ENCODE peak calls at places on chromosomes 13 and 19, in nine cellular contexts. Z is aorta; W is adrenal gland; N is stimulated activated CD4-positive, alpha-beta T cell treated with anti-CD3 and anti-CD28 coated beads, Interleukin-2, amount 100 ng/mL, for 24 hours; K is Daoy; S is EL; M is uterus; O is HAP-1; F is fibroblast of the conjunctiva. V is an unnamed sample.

GRCh38 chr13:44431150-44431549 is 57.5 kb downstream of the SERP2 start:
- DNase-seq in F (no peak), Z (no peak), M (no peak), K (no peak), S (no peak), N (no peak), W (no peak), O (no peak), V (no peak)

GRCh38 chr13:26882731-26883130 is 122.1 kb upstream of the GPR12 start:
- DNase-seq in F (no peak), Z (no peak), N (no peak), M (no peak), O (no peak), S (no peak), W (no peak), K (no peak), V (no peak)

GRCh38 chr19:10362259-10362658 is 18.1 kb downstream of the TYK2 start:
- DNase-seq in W (no peak), S (no peak), K (no peak), Z (no peak), N (no peak), M (no peak), F (no peak), O (no peak), V (no peak)

GRCh38 chr13:112999414-113000177 is 30.6 kb downstream of the MCF2L start:
- DNase-seq in N (no peak), M (no peak), Z (no peak), K (no peak), O (no peak), F (no peak), S (no peak), W (no peak), V (no peak)

GRCh38 chr13:25192052-25192451 is 20.0 kb upstream of the AMER2 start:
- DNase-seq in S (no peak), W (no peak), F (no peak), O (no peak), Z (no peak), K (no peak), M (no peak), N (no peak), V (no peak)

GRCh38 chr13:74528751-74529513 is 394.7 kb upstream of the KLF12 start:
- DNase-seq in M (no peak), F (no peak), N (no peak), S (peak; percentile 15), Z (no peak), K (no peak), O (peak; percentile 14), W (no peak), V (no peak)

GRCh38 chr13:70297219-70297618 is 189.0 kb upstream of the KLHL1 start:
- DNase-seq in W (no peak), O (no peak), K (no peak), F (no peak), M (no peak), Z (no peak), S (no peak), N (no peak), V (no peak)

GRCh38 chr13:52455677-52456041 is 381 bp downstream of the CKAP2 start:
- DNase-seq in O (peak; percentile 91), F (no peak), N (peak; percentile 84), K (peak; percentile 78), Z (peak; percentile 83), W (peak; percentile 79), S (peak; percentile 61), M (peak; percentile 63), V (peak; percentile 80)

GRCh38 chr19:6092329-6093286 is 17.7 kb downstream of the RFX2 start:
- DNase-seq in K (peak; percentile 91), O (peak; percentile 70), S (peak; percentile 88), M (peak; percentile 78), N (no peak), W (peak; percentile 90), F (peak; percentile 68), Z (peak; percentile 92), V (peak; percentile 75)

GRCh38 chr19:19459707-19460251 is 54.3 kb downstream of the GATAD2A start:
- DNase-seq in O (no peak), W (peak; percentile 69), K (peak; percentile 76), Z (peak; percentile 69), N (peak; percentile 69), M (no peak), S (peak; percentile 84), F (no peak), V (no peak)

GRCh38 chr13:97130201-97130600 is 91.9 kb upstream of the MBNL2 start:
- DNase-seq in W (no peak), Z (no peak), K (no peak), S (no peak), F (no peak), O (no peak), N (no peak), M (no peak), V (no peak)

GRCh38 chr19:43519436-43520088 is 7.4 kb downstream of the ETHE1 start:
- DNase-seq in N (peak; percentile 86), W (peak; percentile 88), S (peak; percentile 93), F (peak; percentile 83), Z (peak; percentile 83), K (peak; percentile 90), M (peak; percentile 76), O (peak; percentile 88), V (peak; percentile 84)

GRCh38 chr19:35120492-35120891 is 4.9 kb downstream of the FXYD3 start:
- DNase-seq in O (no peak), K (peak; percentile 84), W (no peak), S (no peak), Z (no peak), M (no peak), F (peak; percentile 80), N (no peak), V (no peak)

GRCh38 chr13:108283110-108283509 is 13.6 kb downstream of the TNFSF13B start:
- DNase-seq in K (no peak), S (no peak), O (no peak), Z (no peak), W (no peak), N (no peak), F (no peak), M (no peak), V (no peak)